ENCODE peak calls at places on chromosomes 16 and 17, in seven cellular contexts. One of them, this sample, is unnamed.

GRCh38 chr17:64130559-64131001 is 636 bp upstream of the ERN1 start:
- DNase-seq in brain microvascular endothelial cell: peak; percentile 60
- DNase-seq in NCI-H510A treated with DMSO at 0.1 percent for 48 hours: no peak
- DNase-seq in non-pigmented ciliary epithelial cell: no peak
- DNase-seq in lung microvascular endothelial cell: peak; percentile 31
- DNase-seq in RCC 7860: no peak
- DNase-seq in pancreas: no peak
- DNase-seq in this sample: no peak

GRCh38 chr16:3456374-3456773 is 12.9 kb downstream of the NAA60 start:
- DNase-seq in non-pigmented ciliary epithelial cell: no peak
- DNase-seq in pancreas: no peak
- DNase-seq in lung microvascular endothelial cell: peak; percentile 91
- DNase-seq in NCI-H510A treated with DMSO at 0.1 percent for 48 hours: no peak
- DNase-seq in RCC 7860: no peak
- DNase-seq in brain microvascular endothelial cell: no peak
- DNase-seq in this sample: no peak

GRCh38 chr16:5709889-5710288 is 612.3 kb upstream of the EEF2KMT start:
- DNase-seq in brain microvascular endothelial cell: no peak
- DNase-seq in lung microvascular endothelial cell: no peak
- DNase-seq in NCI-H510A treated with DMSO at 0.1 percent for 48 hours: no peak
- DNase-seq in non-pigmented ciliary epithelial cell: no peak
- DNase-seq in pancreas: no peak
- DNase-seq in RCC 7860: no peak
- DNase-seq in this sample: no peak

GRCh38 chr17:73255671-73256181 is 6.0 kb downstream of the CPSF4L start:
- DNase-seq in NCI-H510A treated with DMSO at 0.1 percent for 48 hours: peak; percentile 52
- DNase-seq in brain microvascular endothelial cell: peak; percentile 25
- DNase-seq in lung microvascular endothelial cell: peak; percentile 66
- DNase-seq in non-pigmented ciliary epithelial cell: no peak
- DNase-seq in RCC 7860: peak; percentile 76
- DNase-seq in pancreas: peak; percentile 61
- DNase-seq in this sample: peak; percentile 51

GRCh38 chr16:31224092-31224955 is 7.4 kb upstream of the PYDC1 start:
- DNase-seq in non-pigmented ciliary epithelial cell: no peak
- DNase-seq in brain microvascular endothelial cell: no peak
- DNase-seq in lung microvascular endothelial cell: no peak
- DNase-seq in pancreas: no peak
- DNase-seq in RCC 7860: no peak
- DNase-seq in NCI-H510A treated with DMSO at 0.1 percent for 48 hours: no peak
- DNase-seq in this sample: no peak

GRCh38 chr17:17416400-17417360 is 60.1 kb upstream of the MED9 start:
- DNase-seq in lung microvascular endothelial cell: peak; percentile 78
- DNase-seq in NCI-H510A treated with DMSO at 0.1 percent for 48 hours: peak; percentile 95
- DNase-seq in non-pigmented ciliary epithelial cell: no peak
- DNase-seq in RCC 7860: peak; percentile 32
- DNase-seq in brain microvascular endothelial cell: peak; percentile 60
- DNase-seq in pancreas: no peak
- DNase-seq in this sample: no peak

GRCh38 chr17:6668219-6668618 is 16.7 kb downstream of the C17orf100 start:
- DNase-seq in non-pigmented ciliary epithelial cell: no peak
- DNase-seq in pancreas: no peak
- DNase-seq in RCC 7860: no peak
- DNase-seq in lung microvascular endothelial cell: no peak
- DNase-seq in brain microvascular endothelial cell: no peak
- DNase-seq in NCI-H510A treated with DMSO at 0.1 percent for 48 hours: no peak
- DNase-seq in this sample: no peak

GRCh38 chr17:77651983-77652382 is 306.5 kb upstream of the TNRC6C start:
- DNase-seq in lung microvascular endothelial cell: no peak
- DNase-seq in RCC 7860: no peak
- DNase-seq in brain microvascular endothelial cell: no peak
- DNase-seq in NCI-H510A treated with DMSO at 0.1 percent for 48 hours: no peak
- DNase-seq in non-pigmented ciliary epithelial cell: no peak
- DNase-seq in pancreas: no peak
- DNase-seq in this sample: no peak

GRCh38 chr17:81508639-81509047 is 4.0 kb downstream of the ACTG1 start:
- DNase-seq in pancreas: peak; percentile 46
- DNase-seq in NCI-H510A treated with DMSO at 0.1 percent for 48 hours: peak; percentile 35
- DNase-seq in non-pigmented ciliary epithelial cell: no peak
- DNase-seq in lung microvascular endothelial cell: peak; percentile 74
- DNase-seq in RCC 7860: peak; percentile 70
- DNase-seq in brain microvascular endothelial cell: no peak
- DNase-seq in this sample: no peak

GRCh38 chr16:81482329-81483063 is 37.9 kb downstream of the CMIP start:
- DNase-seq in non-pigmented ciliary epithelial cell: no peak
- DNase-seq in NCI-H510A treated with DMSO at 0.1 percent for 48 hours: no peak
- DNase-seq in brain microvascular endothelial cell: no peak
- DNase-seq in lung microvascular endothelial cell: peak; percentile 18
- DNase-seq in RCC 7860: peak; percentile 90
- DNase-seq in pancreas: no peak
- DNase-seq in this sample: no peak

GRCh38 chr17:40303706-40304450 is 5.1 kb upstream of the RARA start:
- DNase-seq in pancreas: no peak
- DNase-seq in NCI-H510A treated with DMSO at 0.1 percent for 48 hours: no peak
- DNase-seq in non-pigmented ciliary epithelial cell: no peak
- DNase-seq in RCC 7860: no peak
- DNase-seq in brain microvascular endothelial cell: no peak
- DNase-seq in lung microvascular endothelial cell: no peak
- DNase-seq in this sample: no peak

GRCh38 chr16:27379919-27380318 is 22.1 kb upstream of the IL21R start:
- DNase-seq in non-pigmented ciliary epithelial cell: no peak
- DNase-seq in lung microvascular endothelial cell: no peak
- DNase-seq in RCC 7860: no peak
- DNase-seq in brain microvascular endothelial cell: no peak
- DNase-seq in pancreas: no peak
- DNase-seq in NCI-H510A treated with DMSO at 0.1 percent for 48 hours: no peak
- DNase-seq in this sample: no peak

GRCh38 chr16:52964290-52964689 is 88.4 kb downstream of the CHD9NB start:
- DNase-seq in NCI-H510A treated with DMSO at 0.1 percent for 48 hours: no peak
- DNase-seq in RCC 7860: no peak
- DNase-seq in non-pigmented ciliary epithelial cell: no peak
- DNase-seq in pancreas: no peak
- DNase-seq in lung microvascular endothelial cell: no peak
- DNase-seq in brain microvascular endothelial cell: peak; percentile 1
- DNase-seq in this sample: no peak

GRCh38 chr16:83854420-83854819 is 44.5 kb upstream of the MLYCD start:
- DNase-seq in pancreas: no peak
- DNase-seq in non-pigmented ciliary epithelial cell: no peak
- DNase-seq in brain microvascular endothelial cell: no peak
- DNase-seq in NCI-H510A treated with DMSO at 0.1 percent for 48 hours: no peak
- DNase-seq in RCC 7860: no peak
- DNase-seq in lung microvascular endothelial cell: no peak
- DNase-seq in this sample: no peak

GRCh38 chr17:42288985-42289862 is 926 bp downstream of the STAT5A start:
- DNase-seq in brain microvascular endothelial cell: no peak
- DNase-seq in pancreas: peak; percentile 50
- DNase-seq in NCI-H510A treated with DMSO at 0.1 percent for 48 hours: no peak
- DNase-seq in RCC 7860: no peak
- DNase-seq in non-pigmented ciliary epithelial cell: no peak
- DNase-seq in lung microvascular endothelial cell: peak; percentile 31
- DNase-seq in this sample: peak; percentile 50

GRCh38 chr17:13421581-13421980 is 180.1 kb downstream of the HS3ST3A1 start:
- DNase-seq in lung microvascular endothelial cell: no peak
- DNase-seq in RCC 7860: no peak
- DNase-seq in NCI-H510A treated with DMSO at 0.1 percent for 48 hours: no peak
- DNase-seq in brain microvascular endothelial cell: no peak
- DNase-seq in non-pigmented ciliary epithelial cell: no peak
- DNase-seq in pancreas: no peak
- DNase-seq in this sample: no peak

GRCh38 chr16:291539-291938 is 8.6 kb downstream of the PDIA2 start:
- DNase-seq in NCI-H510A treated with DMSO at 0.1 percent for 48 hours: no peak
- DNase-seq in pancreas: no peak
- DNase-seq in lung microvascular endothelial cell: no peak
- DNase-seq in RCC 7860: no peak
- DNase-seq in non-pigmented ciliary epithelial cell: no peak
- DNase-seq in brain microvascular endothelial cell: no peak
- DNase-seq in this sample: no peak

GRCh38 chr17:39186481-39187002 is 10.9 kb downstream of the CACNB1 start:
- DNase-seq in brain microvascular endothelial cell: no peak
- DNase-seq in pancreas: no peak
- DNase-seq in RCC 7860: no peak
- DNase-seq in non-pigmented ciliary epithelial cell: no peak
- DNase-seq in lung microvascular endothelial cell: no peak
- DNase-seq in NCI-H510A treated with DMSO at 0.1 percent for 48 hours: no peak
- DNase-seq in this sample: no peak